ENCODE peak calls at places on chromosome 15, in five cellular contexts. L, N, O, E and J are unnamed samples.
A peak's percentile ranks its signal among the peaks of the same experiment; 100 is the strongest.

GRCh38 chr15:55846108-55846707 is 103.3 kb upstream of the PRTG start:
- DNase-seq in N (no peak), L (peak; percentile 89), O (peak; percentile 54), E (peak; percentile 39), J (peak; percentile 61)

GRCh38 chr15:50872832-50873231 is 35.7 kb upstream of the AP4E1 start:
- DNase-seq in E (no peak), L (no peak), O (no peak), N (no peak), J (no peak)

GRCh38 chr15:50911641-50912040 is 3.2 kb downstream of the AP4E1 start:
- DNase-seq in L (peak; percentile 54), N (no peak), O (no peak), E (no peak), J (no peak)

GRCh38 chr15:60729850-60730458 is 251.0 kb upstream of the ICE2 start:
- DNase-seq in O (no peak), L (no peak), N (no peak), E (no peak), J (no peak)

GRCh38 chr15:60922736-60923135 is 306.4 kb downstream of the RORA start:
- DNase-seq in O (no peak), L (no peak), N (no peak), E (no peak), J (no peak)

GRCh38 chr15:73637527-73637926 is 4.3 kb upstream of the NPTN start:
- DNase-seq in N (no peak), L (peak; percentile 36), O (no peak), E (no peak), J (no peak)

GRCh38 chr15:20356444-20357138 is 185.0 kb downstream of the GOLGA6L6 start:
- DNase-seq in O (no peak), E (no peak), L (peak; percentile 19), N (peak; percentile 66), J (no peak)

GRCh38 chr15:64897345-64897985 is 14.2 kb upstream of the ANKDD1A start:
- DNase-seq in N (peak; percentile 90), O (no peak), E (no peak), L (peak; percentile 87), J (no peak)

GRCh38 chr15:51672100-51672731 is 9.1 kb upstream of the SCG3 start:
- DNase-seq in E (no peak), O (no peak), N (peak; percentile 68), L (no peak), J (peak; percentile 23)

GRCh38 chr15:90004671-90005070 is 3.5 kb downstream of the ZNF710 start:
- DNase-seq in E (no peak), N (no peak), L (peak; percentile 99), O (peak; percentile 82), J (no peak)

GRCh38 chr15:60583194-60583593 is 104.3 kb upstream of the ICE2 start:
- DNase-seq in E (no peak), L (no peak), N (no peak), O (no peak), J (no peak)

GRCh38 chr15:57098896-57099295 is 180.5 kb downstream of the TCF12 start:
- DNase-seq in L (peak; percentile 45), N (no peak), O (peak; percentile 11), E (no peak), J (no peak)

GRCh38 chr15:39362832-39363561 is 217.9 kb upstream of the THBS1 start:
- DNase-seq in N (no peak), O (peak; percentile 99), E (no peak), L (peak; percentile 89), J (no peak)

GRCh38 chr15:44009056-44009455 is 182.3 kb downstream of the WDR76 start:
- DNase-seq in L (peak; percentile 78), N (no peak), E (no peak), O (no peak), J (no peak)

GRCh38 chr15:25784876-25785642 is 78.1 kb downstream of the ATP10A start:
- DNase-seq in E (no peak), N (peak; percentile 83), O (no peak), L (peak; percentile 84), J (no peak)

GRCh38 chr15:100129677-100130076 is 212.1 kb downstream of the ADAMTS17 start:
- DNase-seq in L (no peak), O (no peak), E (no peak), N (no peak), J (no peak)

GRCh38 chr15:74792227-74793016 is 10.5 kb downstream of the CSK start:
- DNase-seq in L (no peak), N (no peak), O (no peak), E (no peak), J (no peak)

GRCh38 chr15:74794248-74794969 is 12.5 kb downstream of the CSK start:
- DNase-seq in N (no peak), E (no peak), L (no peak), O (no peak), J (no peak)

GRCh38 chr15:74794970-74795349 is 13.1 kb downstream of the CSK start:
- DNase-seq in E (no peak), L (no peak), N (no peak), O (no peak), J (no peak)

GRCh38 chr15:74791667-74792066 is 9.8 kb downstream of the CSK start:
- DNase-seq in N (no peak), O (no peak), E (no peak), L (no peak), J (no peak)

GRCh38 chr15:74793135-74794028 is 11.5 kb downstream of the CSK start:
- DNase-seq in E (no peak), N (no peak), O (no peak), L (no peak), J (no peak)
- TF ChIP-seq CTCF in E (no peak), N (no peak), O (no peak), L (no peak), J (no peak)

GRCh38 chr15:98083203-98083910 is 122.9 kb downstream of the ARRDC4 start:
- DNase-seq in O (no peak), E (no peak), N (no peak), L (no peak), J (no peak)
- TF ChIP-seq CTCF in O (no peak), E (peak; percentile 18), N (no peak), L (no peak), J (no peak)

DNA sequence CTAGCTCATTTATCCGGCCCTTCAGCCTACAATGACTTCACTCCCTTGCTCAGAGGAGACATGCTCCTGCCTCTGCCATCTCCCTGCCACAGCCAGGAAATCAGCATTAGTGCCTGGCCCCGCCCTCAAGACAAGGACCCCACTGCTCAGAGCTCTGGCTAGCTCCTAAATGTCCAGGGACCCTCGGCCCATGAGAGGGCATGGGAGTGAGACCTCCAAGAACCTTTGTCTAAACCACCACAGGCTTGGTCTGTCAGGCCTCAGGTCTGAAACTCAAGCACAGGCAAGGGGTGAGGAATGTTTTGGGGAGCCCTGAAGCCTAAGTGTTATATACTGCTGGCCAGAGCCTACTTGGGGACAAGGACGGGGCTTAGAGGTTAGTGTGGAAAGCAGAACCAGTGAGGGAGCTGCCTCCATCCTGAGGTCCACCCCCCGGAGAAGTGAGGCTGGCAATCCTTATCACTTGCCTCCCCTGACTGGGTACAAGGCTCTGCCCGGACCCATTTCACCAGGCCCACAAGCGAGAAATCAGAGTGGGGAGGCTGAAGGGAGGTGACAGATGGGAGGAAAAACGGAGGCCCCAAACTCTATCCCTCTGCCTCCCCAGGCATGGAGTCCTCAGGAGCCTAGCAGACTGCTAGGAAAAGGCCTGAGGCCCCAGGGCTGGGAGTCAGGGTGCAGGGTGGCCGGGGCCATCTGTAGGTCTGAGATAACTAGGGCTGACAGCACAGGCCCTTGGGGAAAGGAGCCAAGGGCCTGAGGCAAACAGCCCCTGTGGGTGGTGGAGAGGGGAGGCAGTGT is 18.8 kb downstream of the SHF start:
- DNase-seq in N (no peak), O (no peak), L (no peak), E (no peak), J (no peak)
- TF ChIP-seq CTCF in N (no peak), O (no peak), L (no peak), E (no peak), J (no peak)

GRCh38 chr15:63188937-63189871 is at the start of gene RAB8B:
- DNase-seq in O (peak; percentile 91), L (peak; percentile 93), E (peak; percentile 99), N (peak; percentile 99), J (peak; percentile 100)
- TF ChIP-seq CTCF in O (no peak), L (peak; percentile 0), E (no peak), N (no peak), J (no peak)